ENCODE peak calls at places on chromosomes 2 and 18, in five cellular contexts. G is IMR-90, B is keratinocyte, E is adrenal gland, H is cardiac muscle cell. F is an unnamed sample. For H3K27me3, the result is how much of the 10 kb centered on the place peaks cover.

GRCh38 chr2:232491139-232491780 is 3.6 kb upstream of the ECEL1 start:
- DNase-seq in H (no peak), G (no peak), E (no peak), B (no peak), F (no peak)

GRCh38 chr2:55052087-55053061 is 2.1 kb upstream of the RTN4 start:
- DNase-seq in E (no peak), B (no peak), H (no peak), G (peak), F (no peak)

GRCh38 chr2:86193901-86194567 is 1.2 kb downstream of the IMMT start:
- DNase-seq in G (no peak), H (no peak), E (peak), B (no peak), F (no peak)

GRCh38 chr18:57094199-57094598 is 52.7 kb upstream of the BOD1L2 start:
- DNase-seq in H (no peak), E (no peak), G (no peak), B (no peak), F (no peak)

GRCh38 chr2:199261221-199261620 is 196.5 kb downstream of the SATB2 start:
- DNase-seq in G (peak), B (no peak), E (no peak), H (peak), F (peak)

GRCh38 chr2:26246818-26247217 is 2.1 kb downstream of the HADHB start:
- DNase-seq in E (peak), H (peak), G (peak), B (no peak), F (no peak)

GRCh38 chr2:180572346-180572745 is 408.1 kb upstream of the UBE2E3 start:
- DNase-seq in E (no peak), H (no peak), G (peak), B (no peak), F (no peak)

GRCh38 chr2:9803023-9803805 is 40.1 kb upstream of the TAF1B start:
- DNase-seq in H (no peak), G (no peak), B (no peak), E (no peak), F (no peak)

GRCh38 chr2:51013060-51013746 is 18.7 kb downstream of the NRXN1 start:
- DNase-seq in B (no peak), H (no peak), G (peak), E (no peak), F (no peak)

GRCh38 chr18:46013484-46014189 is 46.5 kb upstream of the EPG5 start:
- DNase-seq in B (no peak), H (no peak), E (no peak), G (no peak), F (no peak)

DNA sequence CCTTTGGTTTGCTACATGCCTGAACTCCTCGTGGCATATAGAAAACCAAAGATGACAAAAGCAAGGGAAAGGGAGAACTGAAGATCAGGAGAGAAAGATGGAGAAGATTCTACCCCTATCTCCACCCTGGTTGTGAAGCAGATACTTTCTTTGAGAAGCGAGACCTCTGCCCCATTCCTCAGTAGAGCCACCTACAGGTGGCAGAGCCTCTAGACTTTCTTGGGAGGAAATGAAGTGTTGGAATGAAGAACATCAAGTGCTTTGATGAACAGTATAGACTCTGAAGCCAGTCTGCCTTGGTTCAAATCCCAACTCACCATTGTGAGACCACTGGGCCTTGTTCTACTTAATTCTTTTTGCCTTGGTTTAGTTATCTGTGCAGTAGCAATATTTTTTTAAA is 348.8 kb upstream of the ETAA1 start:
- DNase-seq in B (no peak), G (no peak), E (no peak), H (no peak), F (no peak)
- TF ChIP-seq CTCF in B (no peak), G (no peak), E (no peak), H (no peak), F (no peak)

GRCh38 chr2:170712653-170713279 is 2.4 kb upstream of the SP5 start:
- DNase-seq in G (no peak), B (no peak), E (no peak), H (no peak), F (no peak)
- H3K27me3 ChIP-seq in G (half or more), B (half or more), E (under half), H (half or more), F (under half)

DNA sequence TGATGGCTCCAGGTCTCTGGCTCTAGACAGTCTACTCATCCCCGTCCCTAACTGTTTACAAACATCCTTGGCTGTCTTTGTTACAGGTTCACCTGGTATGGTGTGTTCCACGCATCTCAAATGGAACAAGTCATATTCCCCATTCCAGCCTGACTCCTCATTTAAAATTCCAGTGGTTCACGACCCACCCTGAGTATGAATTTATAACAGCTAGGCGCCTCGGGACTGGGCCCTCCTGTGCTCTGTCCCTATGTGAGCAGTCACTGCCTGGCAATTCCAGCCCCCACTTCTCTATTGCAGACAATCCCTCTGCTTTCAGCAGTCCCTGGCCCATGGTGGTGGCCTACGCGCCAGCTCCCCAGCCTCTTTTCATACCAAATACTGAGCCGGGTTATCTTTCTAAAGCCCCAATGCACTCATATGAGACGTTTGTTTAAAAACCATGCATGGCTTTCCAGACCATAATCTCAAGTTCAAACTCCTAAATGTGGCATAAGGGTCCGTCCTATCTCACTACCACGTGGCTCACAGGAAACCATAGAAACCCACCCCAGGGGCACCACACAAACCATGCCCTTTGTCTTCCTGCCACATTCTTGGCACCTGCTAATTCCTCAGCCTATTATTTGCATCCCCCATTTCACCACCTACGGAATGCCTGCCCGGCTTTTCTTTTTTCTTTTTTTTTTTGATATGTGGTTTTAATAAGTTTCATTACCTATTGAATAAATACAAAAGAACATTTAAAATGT is 1.6 kb downstream of the SERPINB8 start:
- DNase-seq in H (no peak), B (no peak), G (no peak), E (no peak), F (no peak)
- H3K4me3 ChIP-seq in H (no peak), B (peak), G (peak), E (no peak), F (peak)

DNA sequence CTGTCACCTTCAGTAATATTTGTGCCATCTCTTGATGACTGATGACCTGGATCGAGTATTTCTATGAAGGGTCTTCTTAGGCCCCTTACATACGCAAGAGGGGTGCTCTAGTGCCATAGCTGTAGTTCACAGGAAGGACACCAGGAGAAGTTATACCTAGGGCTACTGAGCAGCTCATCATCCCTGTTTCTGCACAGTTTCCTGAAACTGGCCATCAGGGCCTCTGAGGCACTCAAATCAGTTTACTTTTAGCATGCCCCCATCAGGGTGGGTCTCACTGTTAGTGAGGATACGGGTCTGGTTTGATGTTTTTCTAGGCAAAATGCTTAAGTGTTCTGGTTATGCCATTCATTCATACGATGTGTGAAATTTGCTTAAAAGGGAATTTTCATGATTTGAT is 20.0 kb upstream of the FBLN7 start:
- DNase-seq in B (no peak), G (no peak), E (no peak), H (no peak), F (no peak)
- TF ChIP-seq CTCF in B (peak), G (no peak), E (no peak), H (no peak), F (no peak)

DNA sequence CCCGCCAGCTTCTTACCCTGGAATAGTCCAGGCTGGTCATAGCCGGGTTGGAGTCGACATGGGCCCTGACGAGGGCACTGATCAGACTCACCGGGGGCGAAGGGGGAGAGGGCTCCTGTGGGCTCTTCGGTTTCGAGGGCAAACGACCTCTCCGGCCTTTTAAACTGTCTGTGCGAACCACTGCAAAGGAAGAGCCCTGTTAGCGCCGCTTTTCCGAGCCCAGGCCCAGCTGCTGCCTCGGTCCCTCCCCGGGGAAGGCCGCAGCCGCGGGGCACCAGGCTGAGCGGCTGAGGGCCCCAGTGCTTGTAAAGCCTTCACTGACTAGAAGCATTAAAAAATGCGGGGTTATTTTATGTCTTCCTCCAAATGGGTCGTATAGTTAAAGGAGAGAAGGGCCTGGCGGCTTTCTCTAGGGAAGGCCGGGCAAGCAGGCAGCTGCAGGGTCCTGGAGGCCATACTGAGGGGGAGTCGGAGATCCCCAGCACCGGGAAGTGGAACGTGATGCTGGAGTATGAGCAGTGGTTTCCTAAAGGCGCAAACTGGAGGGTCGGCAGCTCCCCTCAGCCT is 4.6 kb downstream of the NR4A2 start:
- DNase-seq in G (no peak), E (no peak), H (no peak), B (no peak), F (no peak)
- H3K27me3 ChIP-seq in G (under half), E (under half), H (half or more), B (under half), F (under half)

GRCh38 chr2:203583696-203584095 is 48.6 kb upstream of the RAPH1 start:
- DNase-seq in B (no peak), G (peak), E (no peak), H (peak), F (peak)
- H3K4me3 ChIP-seq in B (no peak), G (no peak), E (no peak), H (no peak), F (no peak)

F was measured in BJ.